ENCODE peak calls at places on chromosomes 6 and 20, in nine cellular contexts. W, L, Z, Y, X, J, F, O and T are unnamed samples.
A peak's percentile ranks its signal among the peaks of the same experiment; 100 is the strongest.

GRCh38 chr6:358432-358831 is 33.1 kb upstream of the IRF4 start:
- DNase-seq in F (no peak), J (no peak), X (no peak), W (no peak), L (no peak), Y (no peak), O (peak; percentile 70), Z (no peak), T (no peak)

GRCh38 chr6:163815796-163816195 is 401.3 kb downstream of the QKI start:
- DNase-seq in J (no peak), O (no peak), W (no peak), X (no peak), Z (no peak), F (no peak), L (no peak), Y (no peak), T (no peak)

GRCh38 chr6:26268659-26269402 is 96.2 kb upstream of the BTN3A2 start:
- DNase-seq in O (no peak), J (no peak), Y (no peak), Z (no peak), F (no peak), W (no peak), L (peak; percentile 76), X (peak; percentile 71), T (no peak)

GRCh38 chr6:167324111-167324510 is 775 bp upstream of the TTLL2 start:
- DNase-seq in W (no peak), J (no peak), Y (no peak), Z (no peak), L (no peak), F (no peak), O (no peak), X (no peak), T (no peak)

GRCh38 chr20:35901678-35902544 is 52.4 kb downstream of the SCAND1 start:
- DNase-seq in F (no peak), J (peak; percentile 23), Y (no peak), L (no peak), O (no peak), Z (no peak), X (peak; percentile 91), W (no peak), T (no peak)

GRCh38 chr20:35326732-35327073 is 34.5 kb upstream of the FAM83C start:
- DNase-seq in O (no peak), W (no peak), J (no peak), Z (no peak), L (no peak), X (no peak), Y (no peak), F (no peak), T (no peak)

GRCh38 chr6:10099086-10099499 is 315.8 kb downstream of the TFAP2A start:
- DNase-seq in O (no peak), L (peak; percentile 32), Y (no peak), J (no peak), F (peak; percentile 40), W (no peak), X (no peak), Z (no peak), T (no peak)

GRCh38 chr6:116883005-116883404 is 6.0 kb downstream of the RFX6 start:
- DNase-seq in L (no peak), Y (no peak), X (no peak), O (no peak), F (no peak), Z (no peak), J (no peak), W (no peak), T (no peak)

GRCh38 chr6:37057678-37058077 is 52.2 kb downstream of the FGD2 start:
- DNase-seq in F (no peak), O (no peak), Y (no peak), L (no peak), Z (no peak), W (no peak), J (no peak), X (no peak), T (no peak)

GRCh38 chr6:37061157-37061804 is 55.8 kb downstream of the FGD2 start:
- DNase-seq in F (peak; percentile 39), Z (no peak), Y (no peak), O (no peak), W (peak; percentile 40), J (no peak), L (no peak), X (no peak), T (no peak)

GRCh38 chr6:37058084-37058586 is 52.7 kb downstream of the FGD2 start:
- DNase-seq in L (no peak), Y (no peak), J (no peak), O (no peak), Z (no peak), X (peak; percentile 19), W (no peak), F (no peak), T (no peak)

GRCh38 chr6:37060195-37060559 is 54.7 kb downstream of the FGD2 start:
- DNase-seq in O (no peak), F (no peak), Y (no peak), L (no peak), Z (no peak), J (no peak), X (no peak), W (no peak), T (no peak)

DNA sequence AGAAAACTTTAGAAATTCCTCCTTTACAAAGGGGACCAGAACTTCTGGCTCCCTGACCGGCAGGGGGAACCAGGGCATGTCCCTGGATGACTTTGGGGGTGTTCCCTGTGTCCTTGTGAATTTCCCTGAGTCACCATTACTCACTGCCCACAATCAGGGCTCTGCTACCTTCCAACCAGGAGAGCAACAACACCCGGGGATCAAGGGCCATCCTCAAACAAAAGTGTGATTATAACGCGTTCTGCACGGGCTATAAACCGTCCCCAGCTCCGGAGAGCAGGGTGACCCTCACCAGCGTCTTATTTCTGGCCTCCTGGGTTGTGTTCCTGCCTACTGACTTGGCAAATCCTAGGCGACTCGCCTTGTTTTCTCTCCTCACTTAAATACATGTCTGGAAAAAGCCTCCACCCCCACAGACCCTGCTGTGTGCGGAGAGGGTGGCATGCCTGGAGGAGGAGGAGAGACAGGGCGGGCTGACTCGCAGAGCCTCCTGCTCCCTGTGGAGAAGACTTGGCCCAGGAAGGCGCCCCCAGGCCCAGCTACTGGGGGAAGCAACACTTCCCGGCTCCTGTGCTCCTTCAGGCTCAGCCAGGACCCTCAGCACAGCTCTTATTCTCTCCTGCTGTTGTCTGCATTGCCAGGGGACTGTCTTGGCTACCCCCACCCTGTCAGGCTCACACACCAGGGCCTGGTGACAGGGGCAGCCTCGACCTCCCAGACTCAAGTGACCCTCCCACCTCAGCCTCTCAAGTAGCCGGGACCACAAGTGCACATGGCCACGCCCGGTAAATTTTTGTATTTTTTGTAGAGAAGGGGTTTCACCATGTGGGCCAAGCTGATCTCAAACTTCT is 54.1 kb downstream of the FGD2 start:
- DNase-seq in W (peak; percentile 61), J (peak; percentile 96), O (peak; percentile 84), L (peak; percentile 90), Z (peak; percentile 43), F (no peak), X (peak; percentile 95), Y (no peak), T (no peak)
- TF ChIP-seq CTCF in W (peak; percentile 42), J (peak; percentile 84), O (peak; percentile 48), L (peak; percentile 77), Z (peak; percentile 29), F (no peak), X (peak; percentile 72), Y (no peak), T (no peak)

GRCh38 chr6:125748534-125749111 is 809 bp upstream of the HEY2 start:
- DNase-seq in L (no peak), Z (no peak), O (no peak), J (no peak), F (no peak), Y (no peak), X (no peak), W (no peak), T (no peak)

GRCh38 chr6:125745281-125746018 is 4.0 kb upstream of the HEY2 start:
- DNase-seq in L (no peak), X (no peak), O (no peak), W (no peak), J (no peak), F (peak; percentile 11), Z (no peak), Y (no peak), T (no peak)

GRCh38 chr6:125746019-125746414 is 3.4 kb upstream of the HEY2 start:
- DNase-seq in Z (no peak), O (no peak), J (no peak), W (no peak), L (no peak), Y (no peak), X (no peak), F (no peak), T (no peak)

GRCh38 chr6:125747589-125748533 is 1.6 kb upstream of the HEY2 start:
- DNase-seq in Z (no peak), X (no peak), F (peak; percentile 54), O (peak; percentile 80), J (no peak), L (peak; percentile 26), W (peak; percentile 51), Y (peak; percentile 29), T (no peak)

DNA sequence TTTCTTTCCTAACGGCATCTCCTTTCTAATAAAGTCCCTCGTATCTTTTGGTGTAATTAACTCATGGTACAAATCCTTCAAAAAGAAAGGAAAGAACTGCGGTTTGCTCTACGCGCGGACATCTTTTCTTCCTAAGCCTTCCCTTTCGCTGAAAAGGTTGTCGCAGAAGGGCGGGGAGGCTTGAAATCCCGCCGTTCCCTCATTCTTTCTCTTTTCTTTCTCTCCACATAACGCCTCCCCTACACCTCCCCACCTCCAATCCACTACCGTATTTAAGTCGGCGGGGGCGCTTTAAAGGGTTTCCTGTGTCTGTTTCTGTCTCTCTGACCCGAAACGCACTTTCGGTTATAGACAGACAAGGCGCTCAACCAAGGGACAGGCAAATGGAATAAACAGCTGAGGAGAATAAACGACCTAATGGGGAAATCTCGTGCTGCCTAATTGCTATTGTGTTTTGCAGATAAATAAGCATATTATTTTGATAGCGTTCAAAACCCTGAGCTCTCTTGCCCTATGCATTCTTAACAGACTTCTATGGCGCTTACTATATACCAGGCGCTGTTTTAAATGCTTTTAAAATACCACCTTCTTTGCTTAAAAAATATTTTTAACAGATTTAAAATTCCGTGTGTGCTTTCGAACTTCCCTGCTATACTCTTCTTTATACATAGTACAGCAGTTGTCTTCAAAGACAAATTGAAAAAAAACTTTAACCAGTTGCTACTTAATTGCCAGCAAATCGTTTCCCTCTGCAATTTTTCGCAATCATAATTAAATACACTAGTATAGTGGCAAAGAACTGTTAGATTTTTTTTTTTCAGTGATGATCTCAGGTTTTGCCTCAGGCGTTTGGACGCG is 2.5 kb upstream of the HEY2 start:
- DNase-seq in F (peak; percentile 60), J (no peak), X (peak; percentile 17), Y (peak; percentile 77), Z (peak; percentile 80), O (peak; percentile 91), W (peak; percentile 71), L (no peak), T (peak; percentile 76)
- TF ChIP-seq CTCF in F (no peak), J (no peak), X (peak; percentile 15), Y (no peak), Z (no peak), O (no peak), W (peak; percentile 21), L (no peak), T (no peak)

DNA sequence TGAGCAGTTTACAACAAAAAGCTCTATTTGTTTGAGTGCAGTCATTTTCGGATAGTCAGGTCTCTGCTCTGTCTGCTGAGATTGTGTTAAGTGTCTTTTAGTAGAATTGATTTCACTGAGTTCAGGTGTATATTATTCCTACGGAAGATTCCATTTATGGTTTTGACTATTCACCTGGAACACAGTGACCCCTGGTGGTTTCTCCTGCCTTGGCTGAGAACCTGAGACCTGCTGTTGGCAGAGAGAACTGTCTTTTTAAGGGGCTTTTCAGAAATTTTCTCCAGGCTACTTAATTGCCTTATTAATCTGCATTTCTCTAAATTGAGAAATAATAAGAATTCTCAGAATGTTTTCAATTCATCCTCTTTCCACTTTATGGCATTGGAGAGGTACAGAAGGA is 508.0 kb downstream of the TBC1D32 start:
- DNase-seq in Y (no peak), Z (no peak), X (no peak), F (peak; percentile 62), L (peak; percentile 73), O (no peak), W (no peak), J (peak; percentile 53), T (peak; percentile 8)
- TF ChIP-seq CTCF in Y (no peak), Z (peak; percentile 15), X (peak; percentile 55), F (peak; percentile 48), L (peak; percentile 59), O (no peak), W (peak; percentile 34), J (peak; percentile 84), T (no peak)

GRCh38 chr6:23394699-23395098 is 731.3 kb upstream of the NRSN1 start:
- DNase-seq in W (no peak), X (no peak), O (no peak), Y (no peak), Z (no peak), F (no peak), L (no peak), J (no peak), T (no peak)

DNA sequence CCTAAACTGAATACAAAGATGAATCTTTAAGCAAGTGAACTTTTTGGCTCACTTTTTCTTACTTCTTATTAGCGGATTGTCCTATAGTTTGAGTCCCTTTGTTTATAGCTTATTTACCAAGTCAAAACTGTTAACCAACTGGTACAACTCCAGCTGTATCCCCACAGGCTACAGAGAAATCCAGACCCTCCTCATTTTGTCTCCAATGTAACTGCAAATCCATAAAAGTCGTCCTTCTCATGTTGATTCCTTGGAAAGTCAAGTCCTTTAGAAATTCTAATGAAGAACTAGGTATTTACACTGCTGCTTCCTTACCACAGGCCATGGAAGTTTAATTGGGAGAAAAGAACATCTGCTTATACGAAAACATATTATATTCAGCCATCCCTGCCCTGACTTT is 729.1 kb upstream of the NRSN1 start:
- DNase-seq in J (no peak), Z (no peak), Y (no peak), W (no peak), L (no peak), X (no peak), F (no peak), O (no peak), T (no peak)
- TF ChIP-seq CTCF in J (no peak), Z (no peak), Y (no peak), W (no peak), L (no peak), X (no peak), F (no peak), O (no peak), T (no peak)